ENCODE peak calls at places on chromosome 5, in eight cellular contexts. V, K, W, J, E, A, N and G are unnamed samples.

GRCh38 chr5:26104175-26104574 is 934.2 kb downstream of the CDH9 start:
- DNase-seq in V (no peak), K (no peak), W (no peak), J (no peak), E (no peak), A (no peak), N (no peak), G (no peak)

GRCh38 chr5:171152382-171152781 is 156.7 kb upstream of the TLX3 start:
- DNase-seq in V (peak), K (no peak), W (peak), J (no peak), E (no peak), A (peak), N (no peak), G (peak)

GRCh38 chr5:96751203-96752169 is 56.3 kb downstream of the ERAP1 start:
- DNase-seq in V (no peak), K (no peak), W (no peak), J (no peak), E (no peak), A (no peak), N (no peak), G (no peak)

GRCh38 chr5:51811883-51812282 is 428.6 kb downstream of the ISL1 start:
- DNase-seq in V (no peak), K (no peak), W (no peak), J (no peak), E (no peak), A (no peak), N (no peak), G (no peak)

GRCh38 chr5:145483211-145483610 is 351.9 kb downstream of the PRELID2 start:
- DNase-seq in V (no peak), K (no peak), W (peak), J (no peak), E (no peak), A (no peak), N (no peak), G (no peak)

GRCh38 chr5:149680810-149681221 is 49.3 kb upstream of the PPARGC1B start:
- DNase-seq in V (no peak), K (no peak), W (no peak), J (peak), E (peak), A (no peak), N (peak), G (no peak)

GRCh38 chr5:30765227-30765626 is 428.3 kb upstream of the CDH6 start:
- DNase-seq in V (no peak), K (no peak), W (peak), J (no peak), E (no peak), A (no peak), N (no peak), G (no peak)

GRCh38 chr5:134138416-134139376 is 24.2 kb downstream of the TCF7 start:
- DNase-seq in V (no peak), K (no peak), W (peak), J (peak), E (peak), A (no peak), N (peak), G (peak)

GRCh38 chr5:78587775-78588291 is 60.7 kb downstream of the LHFPL2 start:
- DNase-seq in V (peak), K (no peak), W (peak), J (peak), E (no peak), A (no peak), N (no peak), G (no peak)

GRCh38 chr5:135033026-135033861 is 784 bp downstream of the PITX1 start:
- DNase-seq in V (peak), K (no peak), W (peak), J (no peak), E (no peak), A (no peak), N (no peak), G (peak)

GRCh38 chr5:36755340-36755739 is 121.2 kb upstream of the NIPBL start:
- DNase-seq in V (no peak), K (no peak), W (no peak), J (no peak), E (no peak), A (no peak), N (no peak), G (no peak)

GRCh38 chr5:109852371-109853160 is 162.8 kb downstream of the MAN2A1 start:
- DNase-seq in V (no peak), K (no peak), W (peak), J (no peak), E (no peak), A (no peak), N (no peak), G (no peak)

GRCh38 chr5:14011089-14012004 is 66.9 kb upstream of the DNAH5 start:
- DNase-seq in V (peak), K (no peak), W (peak), J (peak), E (peak), A (peak), N (peak), G (peak)

GRCh38 chr5:157175071-157175612 is 5.5 kb upstream of the ITK start:
- DNase-seq in V (no peak), K (no peak), W (no peak), J (no peak), E (no peak), A (no peak), N (no peak), G (no peak)

GRCh38 chr5:9313751-9314150 is 232.1 kb downstream of the SEMA5A start:
- DNase-seq in V (no peak), K (no peak), W (no peak), J (no peak), E (no peak), A (no peak), N (no peak), G (no peak)

DNA sequence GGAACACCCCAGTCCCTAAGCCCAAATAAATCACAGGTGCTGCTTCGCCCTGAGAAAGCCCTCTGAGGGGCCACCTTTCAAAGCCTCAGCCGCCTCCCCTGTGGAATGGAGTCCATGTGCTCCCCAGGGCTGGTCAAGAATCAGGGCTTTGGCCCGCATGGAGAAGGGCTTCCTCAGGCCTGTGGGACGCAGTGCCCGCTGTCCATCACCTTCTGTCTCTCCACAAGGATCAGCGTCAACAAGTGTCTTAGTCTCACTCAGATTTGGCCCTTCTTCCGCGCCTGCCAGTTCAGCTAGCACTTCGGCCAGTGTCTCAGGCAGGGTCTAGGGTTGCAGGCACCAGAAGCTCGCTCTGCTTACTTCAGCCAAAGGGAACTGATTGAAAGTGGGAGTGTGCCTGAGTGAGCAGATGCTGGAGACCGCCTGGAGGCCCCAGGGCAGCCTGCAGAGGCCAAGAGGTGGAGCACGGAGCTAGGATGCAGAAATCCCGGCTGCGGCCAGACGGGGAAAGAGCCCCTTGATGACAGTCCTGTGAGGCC is 16.5 kb downstream of the HNRNPH1 start:
- DNase-seq in V (no peak), K (no peak), W (no peak), J (no peak), E (no peak), A (no peak), N (peak), G (no peak)
- TF ChIP-seq POLR2A in V (no peak), K (no peak), W (peak), J (no peak), E (no peak), A (no peak), N (no peak), G (no peak)

GRCh38 chr5:173802670-173803165 is 85.4 kb upstream of the CPEB4 start:
- DNase-seq in V (no peak), K (no peak), W (peak), J (peak), E (peak), A (no peak), N (peak), G (no peak)
- TF ChIP-seq POLR2A in V (no peak), K (no peak), W (no peak), J (no peak), E (no peak), A (no peak), N (no peak), G (no peak)

DNA sequence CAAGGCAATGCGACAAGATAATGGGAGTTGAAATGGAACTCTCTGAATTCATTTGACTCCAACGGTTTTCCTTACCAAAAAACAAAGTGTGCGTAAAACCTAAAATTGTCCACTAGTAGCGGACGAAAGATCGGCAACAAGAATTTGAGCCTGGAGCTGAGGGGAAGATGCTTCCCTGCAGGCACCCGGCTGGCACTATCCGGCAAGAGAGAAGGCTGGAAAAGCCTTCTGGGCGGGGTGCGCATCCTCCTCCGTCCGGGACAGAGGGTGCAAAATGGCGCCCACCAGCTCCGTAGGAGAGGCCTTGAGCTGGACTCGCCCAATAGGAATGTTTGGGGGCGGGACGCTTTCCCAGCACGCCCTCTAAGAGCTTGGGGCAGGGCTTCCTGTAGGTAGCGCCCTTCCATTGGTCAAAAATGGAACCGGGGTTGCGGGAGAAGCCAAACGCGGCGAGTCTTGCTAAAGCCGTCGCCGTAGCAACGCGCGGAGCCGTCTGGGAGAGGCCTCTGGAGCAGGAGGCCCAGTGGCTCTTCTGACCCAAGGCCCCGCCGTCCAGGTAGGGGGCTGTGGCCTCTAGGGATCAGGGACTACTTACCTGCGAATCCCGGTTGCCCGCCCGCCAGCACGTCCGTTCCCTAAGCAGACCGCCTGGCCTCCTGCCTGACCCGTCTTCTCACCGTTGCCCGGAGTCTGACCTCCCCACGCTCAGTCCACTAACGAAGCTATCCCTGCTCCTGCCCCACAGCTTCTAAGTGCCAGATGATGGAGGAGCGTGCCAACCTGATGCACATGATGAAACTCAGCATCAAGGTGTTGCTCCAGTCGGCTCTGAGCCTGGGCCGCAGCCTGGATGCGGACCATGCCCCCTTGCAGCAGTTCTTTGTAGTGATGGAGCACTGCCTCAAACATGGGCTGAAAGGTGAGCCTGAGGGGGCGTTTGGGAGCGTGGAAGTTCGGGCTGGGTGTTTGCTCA is 9.2 kb downstream of the RUFY1 start:
- DNase-seq in V (peak), K (peak), W (peak), J (peak), E (peak), A (peak), N (peak), G (peak)
- TF ChIP-seq POLR2A in V (peak), K (no peak), W (peak), J (peak), E (peak), A (peak), N (peak), G (peak)

GRCh38 chr5:124027441-124027840 is 515.5 kb downstream of the CSNK1G3 start:
- DNase-seq in V (no peak), K (no peak), W (no peak), J (no peak), E (no peak), A (no peak), N (no peak), G (no peak)
- TF ChIP-seq POLR2A in V (no peak), K (no peak), W (no peak), J (no peak), E (no peak), A (no peak), N (no peak), G (no peak)

GRCh38 chr5:172853355-172853975 is 19.4 kb downstream of the ERGIC1 start:
- DNase-seq in V (no peak), K (no peak), W (peak), J (no peak), E (no peak), A (no peak), N (no peak), G (no peak)
- TF ChIP-seq POLR2A in V (no peak), K (no peak), W (no peak), J (no peak), E (no peak), A (no peak), N (no peak), G (no peak)

GRCh38 chr5:69415584-69415958 is 655 bp downstream of the MARVELD2 start:
- DNase-seq in V (peak), K (no peak), W (no peak), J (peak), E (peak), A (peak), N (no peak), G (no peak)

GRCh38 chr5:69416180-69416579 is 1.3 kb downstream of the MARVELD2 start:
- DNase-seq in V (no peak), K (no peak), W (no peak), J (no peak), E (no peak), A (no peak), N (no peak), G (no peak)

GRCh38 chr5:69416699-69417098 is 1.8 kb downstream of the MARVELD2 start:
- DNase-seq in V (no peak), K (no peak), W (no peak), J (no peak), E (no peak), A (no peak), N (no peak), G (no peak)

GRCh38 chr5:69418559-69418958 is 3.6 kb downstream of the MARVELD2 start:
- DNase-seq in V (no peak), K (no peak), W (no peak), J (no peak), E (no peak), A (no peak), N (no peak), G (no peak)

GRCh38 chr5:69414885-69415583 is at the start of gene MARVELD2:
- DNase-seq in V (peak), K (no peak), W (peak), J (peak), E (peak), A (peak), N (no peak), G (no peak)
- TF ChIP-seq POLR2A in V (no peak), K (no peak), W (no peak), J (peak), E (no peak), A (peak), N (peak), G (no peak)

GRCh38 chr5:143403607-143404415 is at the start of gene NR3C1:
- DNase-seq in V (peak), K (peak), W (peak), J (peak), E (peak), A (no peak), N (peak), G (peak)
- TF ChIP-seq POLR2A in V (no peak), K (no peak), W (peak), J (peak), E (no peak), A (no peak), N (no peak), G (peak)